ENCODE peak calls at places on chromosomes 5 and 9, in four cellular contexts. K, B, U and D are unnamed samples.
A peak's percentile ranks its signal among the peaks of the same experiment; 100 is the strongest.

GRCh38 chr5:54990751-54991349 is 5.5 kb upstream of the ESM1 start:
- DNase-seq in B (no peak), K (no peak), U (no peak), D (no peak)

GRCh38 chr5:178143901-178144300 is 9.8 kb downstream of the NHP2 start:
- DNase-seq in B (no peak), K (no peak), U (no peak), D (no peak)

GRCh38 chr5:76401801-76402250 is 1.3 kb upstream of the IQGAP2 start:
- DNase-seq in B (no peak), K (no peak), U (no peak), D (no peak)

GRCh38 chr9:116154976-116155699 is 1.5 kb downstream of the PAPPA start:
- DNase-seq in K (peak; percentile 77), B (no peak), U (no peak), D (no peak)

GRCh38 chr9:91863469-91863868 is 86.6 kb downstream of the ROR2 start:
- DNase-seq in B (no peak), K (no peak), U (no peak), D (no peak)

GRCh38 chr5:59218424-59219045 is 635.7 kb downstream of the RAB3C start:
- DNase-seq in K (no peak), U (no peak), B (peak; percentile 8), D (no peak)

GRCh38 chr5:73858786-73859185 is 232.8 kb downstream of the ARHGEF28 start:
- DNase-seq in K (no peak), B (no peak), U (no peak), D (no peak)

GRCh38 chr5:163567811-163568210 is 62.4 kb downstream of the MAT2B start:
- DNase-seq in U (no peak), K (no peak), B (no peak), D (no peak)

GRCh38 chr5:143398053-143398355 is 5.5 kb downstream of the NR3C1 start:
- DNase-seq in K (no peak), U (no peak), B (no peak), D (no peak)

GRCh38 chr5:81395262-81395661 is 1.3 kb upstream of the ACOT12 start:
- DNase-seq in B (no peak), U (no peak), K (no peak), D (no peak)

GRCh38 chr5:81393783-81394718 is at the start of gene ACOT12:
- DNase-seq in K (peak; percentile 18), B (no peak), U (no peak), D (peak; percentile 71)

GRCh38 chr5:81398741-81399140 is 4.8 kb upstream of the ACOT12 start:
- DNase-seq in B (no peak), U (no peak), K (no peak), D (no peak)

GRCh38 chr5:81400375-81400774 is 6.4 kb upstream of the ACOT12 start:
- DNase-seq in U (no peak), K (no peak), B (no peak), D (no peak)

DNA sequence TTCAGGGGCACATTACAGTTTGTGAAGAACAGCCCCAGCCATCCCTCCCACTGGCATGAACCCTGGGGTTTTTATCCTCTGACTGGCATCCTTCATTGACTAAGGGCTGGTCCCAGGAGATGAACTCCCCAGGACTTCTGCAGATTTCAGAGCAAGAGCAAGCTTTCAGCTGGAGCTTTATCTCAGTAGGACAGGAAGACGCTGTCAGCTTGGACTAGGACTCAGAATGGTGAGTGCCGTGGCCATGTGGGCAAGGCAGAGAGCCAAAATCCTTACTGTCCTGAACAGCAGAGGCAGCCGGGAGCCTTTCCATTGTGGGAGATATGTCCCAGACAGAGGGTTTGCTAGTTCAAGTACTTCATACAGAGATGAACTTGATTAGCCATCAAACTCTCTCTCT is 3.2 kb upstream of the ACOT12 start:
- DNase-seq in U (peak; percentile 33), B (no peak), K (no peak), D (no peak)
- TF ChIP-seq PHF8 in U (no peak), B (no peak), K (no peak), D (no peak)

GRCh38 chr9:110187126-110187525 is 20.8 kb downstream of the C9orf152 start:
- DNase-seq in U (no peak), B (no peak), K (no peak), D (no peak)

GRCh38 chr9:110186254-110186653 is 21.7 kb downstream of the C9orf152 start:
- DNase-seq in B (no peak), K (no peak), U (no peak), D (no peak)

GRCh38 chr9:110191616-110192015 is 16.3 kb downstream of the C9orf152 start:
- DNase-seq in K (no peak), U (no peak), B (no peak), D (no peak)

GRCh38 chr9:110189559-110190311 is 18.2 kb downstream of the C9orf152 start:
- DNase-seq in U (no peak), K (no peak), B (no peak), D (no peak)

GRCh38 chr9:110189001-110189400 is 19.0 kb downstream of the C9orf152 start:
- DNase-seq in B (peak; percentile 33), K (peak; percentile 45), U (no peak), D (no peak)
- TF ChIP-seq PHF8 in B (no peak), K (no peak), U (no peak), D (no peak)

DNA sequence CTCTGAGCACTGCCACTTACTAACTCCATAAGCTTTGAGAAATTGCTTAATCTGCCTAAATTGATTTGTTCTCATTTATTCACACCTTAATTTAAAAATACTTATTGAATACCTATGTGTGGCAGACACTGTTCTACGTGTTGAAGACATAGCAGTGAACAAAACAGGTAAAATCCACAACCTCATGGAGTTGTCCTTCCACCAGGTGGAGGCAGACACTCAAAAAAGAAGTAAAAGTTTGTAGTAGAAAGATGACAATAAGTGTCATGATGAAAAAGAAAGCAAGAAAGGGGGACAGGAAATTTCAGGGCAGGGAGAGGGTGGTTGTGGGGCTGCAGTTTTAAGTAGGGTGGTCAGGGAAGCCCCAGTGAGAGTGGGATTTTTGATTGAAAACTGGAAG is 94.9 kb downstream of the SREK1 start:
- DNase-seq in U (peak; percentile 18), B (no peak), K (peak; percentile 24), D (no peak)
- TF ChIP-seq PHF8 in U (no peak), B (no peak), K (no peak), D (no peak)

DNA sequence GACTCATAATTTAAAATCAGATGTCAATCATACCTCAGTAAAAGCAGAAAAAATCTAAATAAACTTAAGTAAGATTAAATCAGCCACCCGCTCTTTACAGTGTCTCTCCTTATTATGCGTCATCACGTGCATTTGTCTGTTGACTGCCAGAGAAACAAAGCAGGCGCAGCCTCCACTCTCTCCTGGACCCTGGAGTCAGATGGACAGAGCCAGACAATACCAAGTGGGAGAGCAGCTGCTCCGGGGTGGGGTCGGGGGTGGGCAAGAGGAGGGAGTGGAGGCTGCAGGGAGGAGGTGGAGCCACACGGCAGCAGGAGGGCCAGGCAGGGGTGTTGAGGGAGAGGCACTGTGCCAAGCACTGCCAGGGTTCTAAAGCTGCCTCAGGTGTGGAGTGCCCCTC is 96.4 kb downstream of the GLDC start:
- DNase-seq in B (no peak), U (no peak), K (no peak), D (no peak)
- TF ChIP-seq PHF8 in B (no peak), U (no peak), K (no peak), D (no peak)

GRCh38 chr9:70111641-70112236 is 68.1 kb downstream of the MAMDC2 start:
- DNase-seq in U (no peak), B (peak; percentile 22), K (no peak), D (peak; percentile 16)

GRCh38 chr9:70112981-70113380 is 69.3 kb downstream of the MAMDC2 start:
- DNase-seq in K (no peak), B (peak; percentile 17), U (no peak), D (no peak)

GRCh38 chr9:70111042-70111602 is 67.5 kb downstream of the MAMDC2 start:
- DNase-seq in B (peak; percentile 31), K (peak; percentile 66), U (peak; percentile 65), D (peak; percentile 64)

GRCh38 chr9:70114898-70115297 is 71.2 kb downstream of the MAMDC2 start:
- DNase-seq in U (no peak), B (no peak), K (no peak), D (no peak)

GRCh38 chr9:70113403-70114022 is 69.9 kb downstream of the MAMDC2 start:
- DNase-seq in K (peak; percentile 64), B (peak; percentile 23), U (peak; percentile 42), D (no peak)
- TF ChIP-seq PHF8 in K (no peak), B (no peak), U (no peak), D (no peak)